ENCODE peak calls at places on chromosomes 12 and 14, in seven cellular contexts. D is HCT116, A is left ventricle myocardium inferior, U is A549, Z is right lobe of liver, E is tibial nerve, Q is endothelial cell of umbilical vein. J is an unnamed sample. For H3K4me1, the result is how much of the 10 kb centered on the place peaks cover.

GRCh38 chr12:9066183-9066623 is 49.5 kb downstream of the A2M start:
- DNase-seq in D (no peak), A (no peak), U (no peak), Z (peak), E (no peak), Q (no peak), J (no peak)

GRCh38 chr14:104582005-104582404 is 2.4 kb downstream of the C14orf180 start:
- DNase-seq in D (no peak), A (peak), U (no peak), Z (no peak), E (no peak), Q (no peak), J (no peak)

GRCh38 chr12:14772946-14773345 is 30.3 kb downstream of the WBP11 start:
- DNase-seq in D (no peak), A (no peak), U (no peak), Z (no peak), E (no peak), Q (no peak), J (no peak)

GRCh38 chr14:103522649-103523582 is at the start of gene CKB:
- DNase-seq in D (no peak), A (peak), U (peak), Z (peak), E (no peak), Q (no peak), J (peak)

GRCh38 chr12:68480526-68480925 is 130.2 kb upstream of the RAP1B start:
- DNase-seq in D (no peak), A (no peak), U (no peak), Z (no peak), E (no peak), Q (no peak), J (no peak)

GRCh38 chr12:121731473-121731872 is 18.9 kb downstream of the TMEM120B start:
- DNase-seq in D (no peak), A (no peak), U (no peak), Z (no peak), E (no peak), Q (no peak), J (no peak)

GRCh38 chr12:115838952-115839351 is 438.5 kb downstream of the MED13L start:
- DNase-seq in D (no peak), A (no peak), U (no peak), Z (no peak), E (no peak), Q (no peak), J (no peak)

GRCh38 chr12:3107071-3107583 is 29.9 kb downstream of the TSPAN9 start:
- DNase-seq in D (no peak), A (no peak), U (no peak), Z (no peak), E (no peak), Q (no peak), J (no peak)

GRCh38 chr12:68954811-68955210 is 21.8 kb upstream of the CPM start:
- DNase-seq in D (no peak), A (no peak), U (no peak), Z (no peak), E (no peak), Q (no peak), J (no peak)

GRCh38 chr12:14280921-14281320 is 84.6 kb upstream of the ATF7IP start:
- DNase-seq in D (no peak), A (no peak), U (no peak), Z (no peak), E (no peak), Q (no peak), J (no peak)

GRCh38 chr12:13182881-13183280 is 13.6 kb upstream of the EMP1 start:
- DNase-seq in D (no peak), A (no peak), U (no peak), Z (no peak), E (no peak), Q (no peak), J (no peak)

DNA sequence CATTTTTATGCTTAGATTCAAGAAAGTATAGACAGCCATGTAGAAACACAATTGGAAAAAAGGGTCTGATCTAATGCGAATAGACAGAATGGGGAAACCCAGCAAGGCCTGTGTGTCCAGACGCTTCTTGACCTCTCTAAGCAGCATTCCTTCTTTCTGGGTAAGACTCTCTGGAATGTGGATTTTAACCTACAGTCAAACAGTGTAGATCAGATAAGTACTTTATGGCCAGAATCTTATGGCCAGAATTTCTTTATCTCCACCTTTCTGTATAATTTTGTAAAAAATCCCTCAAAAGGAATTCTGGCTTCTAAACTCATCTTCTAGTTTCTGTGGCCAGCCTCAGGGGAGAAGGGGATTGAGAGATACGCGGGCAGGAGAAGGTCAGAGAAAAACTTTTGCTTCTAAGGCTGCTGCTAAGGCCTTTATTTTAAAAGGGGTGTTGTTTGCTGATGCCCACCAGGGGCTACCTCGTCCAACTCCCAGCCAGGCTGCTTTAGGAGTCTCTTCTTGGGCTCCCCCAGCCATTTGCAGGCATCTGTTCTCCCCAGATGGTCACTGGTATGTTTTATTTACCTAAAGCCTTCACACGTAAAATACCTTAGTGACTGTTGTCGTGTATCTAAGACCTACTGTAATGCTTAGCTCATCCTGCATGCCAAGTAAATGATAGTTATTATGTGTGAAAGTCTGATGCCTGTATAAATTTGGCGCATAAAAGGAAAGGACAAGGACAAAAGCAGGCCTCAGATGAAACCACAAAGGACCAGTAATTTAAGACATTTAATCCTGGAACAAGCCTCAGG is 68.4 kb downstream of the ANO6 start:
- DNase-seq in D (no peak), A (no peak), U (no peak), Z (no peak), E (no peak), Q (peak), J (no peak)
- H3K4me1 ChIP-seq in D (under half), A (under half), U (half or more), Z (under half), E (under half), Q (under half), J (under half)

DNA sequence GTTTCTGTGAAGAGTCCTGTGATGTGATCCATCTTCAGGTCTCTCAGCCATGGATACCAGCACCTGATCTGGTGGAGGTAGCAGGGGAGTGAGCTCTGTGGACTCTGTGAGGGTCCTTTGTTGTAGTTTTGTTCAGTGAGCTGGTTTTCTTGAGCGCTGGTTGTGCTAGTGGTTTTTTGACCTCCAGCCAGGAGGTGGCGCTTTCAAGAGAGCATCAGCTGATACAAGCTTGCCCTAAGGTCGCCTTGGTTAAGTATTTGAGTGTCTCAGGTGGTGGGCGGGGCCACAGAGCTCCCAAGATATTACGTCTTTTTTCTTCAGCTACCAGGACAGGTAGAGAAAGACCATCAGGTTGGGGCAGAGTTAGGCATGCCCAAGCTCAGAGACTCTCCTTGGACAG is 139.7 kb downstream of the TTLL5 start:
- DNase-seq in D (no peak), A (no peak), U (no peak), Z (no peak), E (no peak), Q (no peak), J (no peak)
- TF ChIP-seq CTCF in D (peak), A (no peak), U (no peak), Z (no peak), E (no peak), Q (no peak), J (no peak)

DNA sequence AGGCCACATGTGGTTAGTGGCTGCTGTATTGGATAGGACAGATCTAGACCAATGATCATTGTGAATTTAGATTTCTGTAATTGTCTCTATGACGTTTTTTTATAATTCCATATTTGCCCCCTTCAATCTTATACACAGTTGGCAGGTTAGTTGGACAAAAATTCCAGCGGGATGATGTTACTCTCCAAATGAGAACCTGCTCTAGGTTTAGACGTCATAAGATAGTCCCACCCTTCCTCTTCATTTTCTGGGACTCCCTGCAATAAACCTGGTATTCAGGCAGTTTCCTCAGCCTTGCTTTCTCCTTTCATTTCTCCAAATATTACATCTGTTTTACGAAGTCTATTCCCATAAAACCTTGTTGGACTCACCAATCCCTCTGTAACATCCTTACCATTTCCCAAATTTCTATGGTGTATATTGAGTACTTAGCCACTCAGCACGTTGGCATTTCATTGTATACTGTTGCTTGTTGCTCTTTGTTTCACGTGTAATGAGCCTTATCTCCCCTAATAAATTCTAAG is 10.2 kb downstream of the FBXO34 start:
- DNase-seq in D (no peak), A (no peak), U (no peak), Z (no peak), E (no peak), Q (no peak), J (no peak)
- H3K4me1 ChIP-seq in D (under half), A (half or more), U (under half), Z (under half), E (under half), Q (under half), J (under half)

DNA sequence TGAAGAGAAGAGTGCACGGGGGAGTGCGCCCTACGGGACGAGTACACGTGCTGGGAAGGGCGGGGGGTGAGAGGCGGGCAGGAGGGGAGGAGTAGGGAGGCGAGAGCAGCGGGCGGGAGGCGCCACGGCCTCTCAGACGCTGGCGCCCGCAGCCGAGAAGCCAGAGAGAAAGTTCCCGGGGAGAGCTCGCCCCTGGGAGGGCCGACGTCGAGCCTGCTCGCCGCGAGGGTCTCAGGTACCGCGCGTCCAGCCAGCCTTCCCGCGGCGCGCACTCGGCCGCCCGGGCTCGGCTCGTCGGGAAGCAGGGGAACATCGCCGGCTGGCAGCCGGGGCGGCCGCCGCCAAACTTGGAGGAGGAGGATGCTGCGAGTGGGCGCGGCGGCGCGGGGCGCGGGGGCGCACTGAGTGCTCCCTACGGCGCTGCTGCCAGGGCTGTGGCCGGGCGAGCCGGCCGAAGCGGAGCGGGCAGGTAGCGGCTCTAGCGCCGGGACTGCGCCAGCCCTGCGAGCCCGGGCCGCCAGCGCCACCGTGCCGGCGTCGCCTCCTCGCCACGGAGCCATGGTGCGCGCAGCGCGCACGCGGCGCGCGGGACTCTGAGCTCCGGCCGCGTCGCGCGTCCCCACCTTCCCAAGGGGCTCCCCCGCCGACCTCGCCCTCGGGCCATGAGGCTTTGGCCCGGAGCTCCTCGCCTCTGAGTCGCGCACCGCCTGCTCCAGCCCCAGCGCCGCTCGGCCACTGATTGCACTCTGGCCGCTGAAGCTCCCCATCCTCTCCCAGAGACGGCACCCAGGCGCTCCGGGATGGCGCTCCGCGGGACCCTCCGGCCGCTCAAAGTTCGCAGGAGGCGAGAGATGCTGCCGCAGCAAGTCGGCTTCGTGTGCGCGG is at the start of gene SLC24A4:
- DNase-seq in D (no peak), A (no peak), U (peak), Z (no peak), E (no peak), Q (no peak), J (no peak)
- TF ChIP-seq CTCF in D (no peak), A (no peak), U (no peak), Z (no peak), E (no peak), Q (no peak), J (no peak)

GRCh38 chr14:101717663-101718490 is 43.6 kb upstream of the PPP2R5C start:
- DNase-seq in D (no peak), A (no peak), U (no peak), Z (no peak), E (no peak), Q (no peak), J (no peak)
- H3K4me1 ChIP-seq in D (under half), A (under half), U (under half), Z (under half), E (under half), Q (under half), J (under half)

J was measured in mucosa of descending colon.